ENCODE peak calls at places on chromosomes 4 and X, in seven cellular contexts. B is H9, A is mesenchymal stem cell, S is tibial nerve, W is cardiac muscle cell, M is heart right ventricle, C is Caco-2. Q is an unnamed sample. For H3K4me1, the result is how much of the 10 kb centered on the place peaks cover.

GRCh38 chr4:119958983-119959382 is 107.7 kb downstream of the MAD2L1 start:
- DNase-seq in C (no peak), W (no peak), B (no peak), M (no peak), S (no peak), A (no peak), Q (no peak)

GRCh38 chrX:95117556-95117955 is 1443.5 kb downstream of the FAM133A start:
- DNase-seq in W (no peak), A (no peak), C (no peak), B (no peak), M (no peak), S (no peak), Q (no peak)

GRCh38 chrX:25084446-25084845 is 68.7 kb upstream of the ARX start:
- DNase-seq in C (no peak), A (no peak), W (no peak), B (no peak), M (no peak), S (no peak), Q (no peak)

GRCh38 chrX:139738581-139738980 is 30.6 kb upstream of the MCF2 start:
- DNase-seq in B (no peak), A (peak), W (no peak), S (no peak), M (no peak), C (no peak), Q (no peak)

GRCh38 chrX:35101901-35102300 is 159.3 kb downstream of the FAM47B start:
- DNase-seq in A (peak), B (no peak), S (no peak), W (no peak), M (no peak), C (no peak), Q (no peak)

GRCh38 chr4:165398570-165398969 is 19.8 kb downstream of the CPE start:
- DNase-seq in C (peak), M (no peak), B (no peak), A (peak), W (peak), S (no peak), Q (peak)

GRCh38 chr4:103075435-103075893 is 1.1 kb downstream of the SLC9B2 start:
- DNase-seq in W (no peak), M (no peak), C (peak), S (no peak), B (no peak), A (peak), Q (peak)

GRCh38 chr4:127239902-127240575 is 392.7 kb upstream of the INTU start:
- DNase-seq in M (no peak), W (no peak), S (no peak), C (no peak), A (no peak), B (no peak), Q (no peak)

GRCh38 chrX:2928127-2928582 is 984 bp downstream of the ARSD start:
- DNase-seq in W (peak), C (no peak), B (peak), M (peak), S (peak), A (no peak), Q (peak)

GRCh38 chr4:15577508-15577907 is 77.6 kb downstream of the FBXL5 start:
- DNase-seq in C (no peak), A (peak), M (no peak), S (no peak), W (no peak), B (no peak), Q (no peak)

GRCh38 chrX:68902706-68903105 is 73.9 kb downstream of the EFNB1 start:
- DNase-seq in B (no peak), S (no peak), C (no peak), W (no peak), M (no peak), A (no peak), Q (no peak)

GRCh38 chr4:116055857-116056827 is 942.7 kb upstream of the NDST4 start:
- DNase-seq in M (no peak), A (peak), S (no peak), B (no peak), W (no peak), C (no peak), Q (no peak)

GRCh38 chr4:94641702-94642560 is 115.8 kb upstream of the BMPR1B start:
- DNase-seq in B (no peak), W (no peak), S (no peak), M (no peak), C (no peak), A (peak), Q (no peak)

GRCh38 chrX:112164420-112164819 is 81.8 kb upstream of the TRPC5 start:
- DNase-seq in C (no peak), B (no peak), M (no peak), A (no peak), S (no peak), W (no peak), Q (no peak)

GRCh38 chrX:41051303-41051702 is 33.9 kb upstream of the USP9X start:
- DNase-seq in B (no peak), C (no peak), W (no peak), S (no peak), M (no peak), A (no peak), Q (no peak)

GRCh38 chrX:80216086-80216485 is 201.5 kb downstream of the TBX22 start:
- DNase-seq in A (no peak), M (no peak), W (no peak), B (no peak), C (no peak), S (no peak), Q (no peak)

GRCh38 chrX:146363919-146364318 is 445.7 kb upstream of the CXorf51B start:
- DNase-seq in A (no peak), W (no peak), C (no peak), M (no peak), B (no peak), S (no peak), Q (no peak)

GRCh38 chr4:6751611-6752485 is 30.7 kb upstream of the KIAA0232 start:
- DNase-seq in A (peak), B (no peak), C (no peak), W (no peak), M (no peak), S (no peak), Q (no peak)

GRCh38 chr4:184476660-184477059 is 2.3 kb upstream of the IRF2 start:
- DNase-seq in W (no peak), S (no peak), M (no peak), A (no peak), B (no peak), C (no peak), Q (no peak)

GRCh38 chrX:102950908-102951866 is 14.1 kb downstream of the RAB40AL start:
- DNase-seq in C (peak), A (peak), M (no peak), W (peak), B (peak), S (peak), Q (peak)

DNA sequence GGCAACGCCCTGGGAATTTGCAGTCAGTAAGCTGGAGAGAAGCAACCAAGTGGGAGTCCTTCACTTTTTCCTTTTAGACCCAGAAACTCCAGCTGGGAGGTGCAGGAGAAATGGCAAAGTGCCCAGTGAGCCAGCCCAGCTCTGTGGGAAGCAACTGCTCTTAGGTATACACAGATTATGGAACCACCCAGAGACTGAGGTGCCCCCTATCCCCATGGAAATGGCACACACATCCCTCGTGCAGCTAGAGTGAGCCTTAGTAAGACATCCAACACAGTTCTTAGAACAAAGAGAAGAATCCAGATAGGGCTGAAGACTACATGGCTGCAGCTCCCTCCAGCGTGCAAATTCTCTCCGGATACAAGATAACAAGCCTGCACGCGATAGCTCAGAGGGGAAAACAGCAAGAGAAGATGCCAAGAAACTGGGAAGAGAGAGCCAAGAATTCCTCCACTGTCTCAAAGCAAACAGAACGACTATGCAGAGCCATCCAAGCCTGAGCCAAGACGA is 26.6 kb upstream of the IRAK1 start:
- DNase-seq in S (peak), A (peak), C (no peak), W (no peak), M (peak), B (no peak), Q (peak)
- H3K4me1 ChIP-seq in S (half or more), A (under half), C (under half), W (under half), M (half or more), B (under half), Q (under half)

GRCh38 chr4:3346146-3346545 is 53.3 kb downstream of the RGS12 start:
- DNase-seq in A (peak), M (no peak), W (peak), S (no peak), C (peak), B (no peak), Q (peak)

GRCh38 chr4:3345384-3345783 is 52.6 kb downstream of the RGS12 start:
- DNase-seq in C (no peak), B (no peak), M (no peak), A (no peak), W (no peak), S (no peak), Q (no peak)

GRCh38 chr4:3344104-3344503 is 51.3 kb downstream of the RGS12 start:
- DNase-seq in C (no peak), A (no peak), M (no peak), W (no peak), S (no peak), B (no peak), Q (no peak)

GRCh38 chr4:3343358-3343757 is 50.5 kb downstream of the RGS12 start:
- DNase-seq in S (no peak), C (no peak), W (no peak), A (no peak), M (no peak), B (no peak), Q (no peak)

DNA sequence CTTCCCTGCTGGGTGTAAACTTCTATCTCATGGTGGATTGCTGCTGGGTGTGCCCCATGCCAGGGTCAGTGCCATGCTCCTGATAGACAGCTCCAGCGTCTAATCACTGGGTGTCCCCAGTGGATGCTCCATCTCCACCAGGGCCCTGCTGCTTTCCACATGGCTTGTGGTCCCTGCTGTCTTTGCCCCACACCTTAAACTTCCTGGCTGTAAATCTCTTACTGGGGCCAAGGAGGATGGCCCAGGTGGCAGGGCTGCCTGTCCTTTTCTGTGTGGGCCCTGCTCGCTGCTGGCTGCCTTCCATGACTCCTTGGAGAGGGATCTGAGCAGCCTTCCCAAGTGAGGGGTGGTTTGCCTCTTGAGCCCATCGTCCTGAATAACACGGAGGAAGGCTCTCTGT is 51.8 kb downstream of the RGS12 start:
- DNase-seq in B (no peak), A (no peak), S (no peak), M (no peak), W (no peak), C (no peak), Q (no peak)
- H3K4me1 ChIP-seq in B (under half), A (under half), S (under half), M (under half), W (under half), C (under half), Q (under half)

DNA sequence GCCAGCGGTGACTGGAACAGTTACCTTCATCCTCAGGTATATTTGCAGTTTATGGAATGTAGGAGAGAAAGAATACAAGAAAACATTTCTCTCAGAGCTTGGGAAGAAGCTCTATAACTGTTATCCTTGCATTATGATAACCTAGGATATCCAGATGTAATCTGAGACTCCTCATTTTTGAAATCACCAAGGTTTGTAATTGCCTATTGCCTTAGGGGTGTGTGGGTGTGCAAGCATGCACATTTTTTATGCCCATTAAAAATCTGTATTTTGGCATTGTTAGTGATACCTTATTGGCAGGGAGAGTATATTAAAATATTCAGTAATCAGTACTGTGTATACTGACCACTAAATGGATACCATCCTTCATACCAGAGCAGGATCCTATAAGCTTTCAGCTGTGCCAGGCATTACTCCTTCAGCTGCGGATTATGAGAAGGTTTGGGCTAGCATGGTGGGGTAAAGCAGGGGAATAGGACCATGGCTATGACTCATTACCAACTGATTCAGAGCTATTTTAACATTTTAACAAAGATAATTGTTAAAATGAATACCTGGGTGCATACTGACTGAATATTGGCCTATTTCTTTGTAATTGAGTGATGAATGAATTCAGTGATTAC is 8.4 kb downstream of the SEC24B start:
- DNase-seq in M (no peak), S (no peak), C (no peak), A (no peak), W (no peak), B (no peak), Q (no peak)
- H3K4me1 ChIP-seq in M (under half), S (half or more), C (under half), A (under half), W (under half), B (under half), Q (under half)

DNA sequence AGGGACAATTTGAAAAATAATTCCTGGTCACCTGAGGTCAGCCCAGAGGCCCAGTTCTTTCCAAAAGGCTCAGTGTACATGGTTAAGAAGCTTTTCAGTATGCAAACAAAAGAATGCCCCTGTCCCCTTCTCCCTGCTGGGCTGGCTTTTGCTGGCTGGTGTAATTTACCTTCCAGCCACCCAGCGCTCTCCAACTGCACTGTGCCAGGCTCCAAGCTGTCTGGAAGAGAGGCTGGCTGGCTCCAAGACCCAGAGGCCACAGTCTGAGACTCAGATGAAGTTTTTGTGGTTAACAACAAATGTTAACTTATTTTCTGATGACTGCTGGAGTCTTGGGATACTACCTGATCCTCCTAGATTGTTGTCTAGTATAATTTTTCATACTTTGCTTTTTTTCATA is 11.9 kb upstream of the KIT start:
- DNase-seq in C (no peak), B (no peak), S (no peak), M (no peak), A (no peak), W (no peak), Q (no peak)
- H3K4me1 ChIP-seq in C (under half), B (under half), S (under half), M (under half), A (under half), W (under half), Q (under half)

GRCh38 chrX:65702956-65703355 is 35.5 kb downstream of the MSN start:
- DNase-seq in A (no peak), W (no peak), S (no peak), M (no peak), C (no peak), B (no peak), Q (no peak)
- H3K4me1 ChIP-seq in A (under half), W (under half), S (half or more), M (half or more), C (under half), B (under half), Q (under half)

GRCh38 chr4:8831221-8832129 is 40.2 kb downstream of the HMX1 start:
- DNase-seq in A (no peak), S (no peak), B (no peak), M (no peak), W (no peak), C (no peak), Q (no peak)
- H3K4me1 ChIP-seq in A (under half), S (under half), B (under half), M (under half), W (under half), C (under half), Q (under half)

Q was measured in small intestine.